ENCODE peak calls at places on chromosomes 16 and 17, in six cellular contexts. One of them, this sample, is unnamed.

GRCh38 chr17:73480740-73481139 is 163.5 kb downstream of the SDK2 start:
- DNase-seq in A549: no peak
- DNase-seq in stomach: no peak
- DNase-seq in GM12878: no peak
- DNase-seq in transverse colon: no peak
- DNase-seq in sigmoid colon: no peak
- DNase-seq in this sample: no peak

GRCh38 chr16:48918520-48919258 is 308.7 kb upstream of the N4BP1 start:
- DNase-seq in GM12878: no peak
- DNase-seq in A549: no peak
- DNase-seq in transverse colon: no peak
- DNase-seq in stomach: no peak
- DNase-seq in sigmoid colon: no peak
- DNase-seq in this sample: no peak

GRCh38 chr17:18374216-18374615 is 3.4 kb upstream of the EVPLL start:
- DNase-seq in stomach: no peak
- DNase-seq in GM12878: no peak
- DNase-seq in transverse colon: no peak
- DNase-seq in A549: no peak
- DNase-seq in sigmoid colon: no peak
- DNase-seq in this sample: no peak

GRCh38 chr17:74018116-74018515 is 185.4 kb upstream of the RPL38 start:
- DNase-seq in A549: no peak
- DNase-seq in transverse colon: no peak
- DNase-seq in GM12878: no peak
- DNase-seq in sigmoid colon: no peak
- DNase-seq in stomach: no peak
- DNase-seq in this sample: no peak

GRCh38 chr17:68511254-68511670 is 968 bp upstream of the PRKAR1A start:
- DNase-seq in stomach: no peak
- DNase-seq in GM12878: no peak
- DNase-seq in transverse colon: no peak
- DNase-seq in A549: peak
- DNase-seq in sigmoid colon: no peak
- DNase-seq in this sample: no peak

GRCh38 chr17:9115446-9116265 is 94.3 kb downstream of the NTN1 start:
- DNase-seq in transverse colon: peak
- DNase-seq in sigmoid colon: peak
- DNase-seq in stomach: peak
- DNase-seq in A549: peak
- DNase-seq in GM12878: no peak
- DNase-seq in this sample: peak

GRCh38 chr17:4899341-4900230 is at the start of gene C17orf107:
- DNase-seq in sigmoid colon: peak
- DNase-seq in transverse colon: peak
- DNase-seq in GM12878: no peak
- DNase-seq in A549: no peak
- DNase-seq in stomach: peak
- DNase-seq in this sample: peak

GRCh38 chr16:84329849-84330684 is 35.4 kb downstream of the WFDC1 start:
- DNase-seq in transverse colon: no peak
- DNase-seq in A549: no peak
- DNase-seq in GM12878: no peak
- DNase-seq in stomach: no peak
- DNase-seq in sigmoid colon: peak
- DNase-seq in this sample: no peak

GRCh38 chr17:63611354-63611753 is 10.7 kb downstream of the TACO1 start:
- DNase-seq in transverse colon: no peak
- DNase-seq in sigmoid colon: no peak
- DNase-seq in A549: no peak
- DNase-seq in stomach: no peak
- DNase-seq in GM12878: no peak
- DNase-seq in this sample: no peak

GRCh38 chr17:19378416-19379293 is at the start of gene MAPK7:
- DNase-seq in sigmoid colon: peak
- DNase-seq in stomach: no peak
- DNase-seq in A549: no peak
- DNase-seq in GM12878: no peak
- DNase-seq in transverse colon: peak
- DNase-seq in this sample: no peak

GRCh38 chr17:19377602-19378415 is 489 bp upstream of the MAPK7 start:
- DNase-seq in transverse colon: peak
- DNase-seq in sigmoid colon: peak
- DNase-seq in stomach: peak
- DNase-seq in GM12878: peak
- DNase-seq in A549: peak
- DNase-seq in this sample: peak

GRCh38 chr17:19374136-19374535 is 4.2 kb upstream of the MAPK7 start:
- DNase-seq in GM12878: no peak
- DNase-seq in A549: no peak
- DNase-seq in transverse colon: no peak
- DNase-seq in stomach: no peak
- DNase-seq in sigmoid colon: peak
- DNase-seq in this sample: no peak

GRCh38 chr17:19379306-19380075 is 1.2 kb downstream of the MAPK7 start:
- DNase-seq in stomach: no peak
- DNase-seq in GM12878: no peak
- DNase-seq in A549: no peak
- DNase-seq in transverse colon: no peak
- DNase-seq in sigmoid colon: peak
- DNase-seq in this sample: no peak

GRCh38 chr17:19376799-19377198 is 1.5 kb upstream of the MAPK7 start:
- DNase-seq in stomach: no peak
- DNase-seq in transverse colon: no peak
- DNase-seq in A549: no peak
- DNase-seq in GM12878: no peak
- DNase-seq in sigmoid colon: peak
- DNase-seq in this sample: no peak
- H3K4me3 ChIP-seq in stomach: peak
- H3K4me3 ChIP-seq in transverse colon: peak
- H3K4me3 ChIP-seq in A549: peak
- H3K4me3 ChIP-seq in GM12878: peak
- H3K4me3 ChIP-seq in sigmoid colon: peak
- H3K4me3 ChIP-seq in this sample: peak

GRCh38 chr16:56519459-56520250 is at the start of gene BBS2:
- DNase-seq in stomach: peak
- DNase-seq in A549: peak
- DNase-seq in transverse colon: peak
- DNase-seq in GM12878: peak
- DNase-seq in sigmoid colon: peak
- DNase-seq in this sample: peak
- TF ChIP-seq EP300 in stomach: no peak
- TF ChIP-seq EP300 in A549: no peak
- TF ChIP-seq EP300 in transverse colon: no peak
- TF ChIP-seq EP300 in GM12878: peak
- TF ChIP-seq EP300 in sigmoid colon: no peak
- TF ChIP-seq EP300 in this sample: no peak

GRCh38 chr17:2852729-2853110 is 56.5 kb downstream of the RAP1GAP2 start:
- DNase-seq in transverse colon: no peak
- DNase-seq in A549: no peak
- DNase-seq in sigmoid colon: no peak
- DNase-seq in GM12878: no peak
- DNase-seq in stomach: no peak
- DNase-seq in this sample: no peak

GRCh38 chr17:2852211-2852610 is 56.0 kb downstream of the RAP1GAP2 start:
- DNase-seq in transverse colon: peak
- DNase-seq in stomach: no peak
- DNase-seq in A549: no peak
- DNase-seq in GM12878: no peak
- DNase-seq in sigmoid colon: no peak
- DNase-seq in this sample: no peak

GRCh38 chr17:2850991-2851390 is 54.8 kb downstream of the RAP1GAP2 start:
- DNase-seq in sigmoid colon: no peak
- DNase-seq in A549: no peak
- DNase-seq in stomach: no peak
- DNase-seq in GM12878: no peak
- DNase-seq in transverse colon: no peak
- DNase-seq in this sample: no peak

GRCh38 chr17:2853111-2853721 is 57.0 kb downstream of the RAP1GAP2 start:
- DNase-seq in GM12878: no peak
- DNase-seq in transverse colon: peak
- DNase-seq in sigmoid colon: peak
- DNase-seq in A549: peak
- DNase-seq in stomach: peak
- DNase-seq in this sample: peak

DNA sequence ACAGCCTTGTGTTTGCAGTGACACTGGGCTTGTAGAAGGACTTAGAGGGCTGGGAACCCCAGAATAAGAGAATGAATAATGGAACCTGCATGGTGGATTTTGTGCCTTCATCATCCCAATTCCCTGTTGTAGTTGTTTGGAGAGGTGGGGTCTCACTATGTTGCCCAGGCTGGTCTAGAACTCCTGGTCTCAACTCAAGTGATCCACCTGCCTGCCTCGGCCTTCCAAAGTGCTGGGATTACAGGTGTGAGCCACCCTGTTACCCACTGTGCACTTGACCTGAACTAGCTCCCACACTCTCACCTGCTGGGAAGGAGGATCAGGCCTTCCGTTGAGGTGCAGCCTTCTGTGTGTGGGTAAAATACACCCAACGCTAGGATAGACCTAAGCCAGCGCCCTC is 55.4 kb downstream of the RAP1GAP2 start:
- DNase-seq in stomach: no peak
- DNase-seq in transverse colon: no peak
- DNase-seq in A549: no peak
- DNase-seq in GM12878: no peak
- DNase-seq in sigmoid colon: no peak
- DNase-seq in this sample: no peak
- H3K4me3 ChIP-seq in stomach: no peak
- H3K4me3 ChIP-seq in transverse colon: no peak
- H3K4me3 ChIP-seq in A549: no peak
- H3K4me3 ChIP-seq in GM12878: no peak
- H3K4me3 ChIP-seq in sigmoid colon: no peak
- H3K4me3 ChIP-seq in this sample: no peak

GRCh38 chr16:47448830-47449575 is 11.9 kb downstream of the ITFG1 start:
- DNase-seq in transverse colon: no peak
- DNase-seq in GM12878: no peak
- DNase-seq in A549: no peak
- DNase-seq in stomach: no peak
- DNase-seq in sigmoid colon: no peak
- DNase-seq in this sample: no peak
- TF ChIP-seq EP300 in transverse colon: no peak
- TF ChIP-seq EP300 in GM12878: no peak
- TF ChIP-seq EP300 in A549: no peak
- TF ChIP-seq EP300 in stomach: no peak
- TF ChIP-seq EP300 in sigmoid colon: no peak
- TF ChIP-seq EP300 in this sample: no peak

DNA sequence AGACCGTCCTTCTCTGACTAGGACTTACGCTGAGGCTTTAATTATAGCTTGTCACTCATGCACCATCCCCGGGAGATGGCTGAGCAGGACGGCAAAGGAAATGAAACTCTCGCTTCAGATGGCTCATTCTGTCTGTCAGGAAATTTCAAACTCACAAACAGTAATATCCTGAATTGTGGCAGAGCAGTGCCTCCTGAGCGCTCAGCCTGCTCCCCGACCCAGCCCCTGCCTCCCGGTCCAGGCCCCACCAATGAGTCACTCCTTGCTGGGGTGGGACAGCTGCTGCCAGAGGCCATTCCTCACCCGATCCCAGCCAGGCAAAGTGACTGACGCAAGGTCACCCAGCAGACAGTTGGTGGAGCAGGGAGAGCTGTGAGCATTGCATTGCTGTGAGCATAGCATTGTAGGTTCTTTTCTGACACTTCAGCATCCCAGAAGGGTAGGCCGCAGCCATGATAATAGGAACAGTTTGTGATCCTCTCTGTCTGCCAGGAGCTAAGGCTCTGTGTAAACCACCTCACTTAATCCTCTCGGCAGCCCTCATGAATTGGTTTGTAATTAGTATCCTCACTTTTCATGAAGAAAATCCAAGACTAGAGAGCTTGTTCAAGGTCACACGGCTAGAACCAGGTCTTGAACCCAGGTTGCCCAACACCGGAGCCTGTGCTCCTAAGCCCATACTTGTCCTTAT is 20.9 kb downstream of the CCDC182 start:
- DNase-seq in stomach: no peak
- DNase-seq in GM12878: peak
- DNase-seq in transverse colon: no peak
- DNase-seq in A549: no peak
- DNase-seq in sigmoid colon: no peak
- DNase-seq in this sample: no peak
- H3K4me3 ChIP-seq in stomach: no peak
- H3K4me3 ChIP-seq in GM12878: no peak
- H3K4me3 ChIP-seq in transverse colon: no peak
- H3K4me3 ChIP-seq in A549: no peak
- H3K4me3 ChIP-seq in sigmoid colon: no peak
- H3K4me3 ChIP-seq in this sample: no peak

GRCh38 chr16:67857547-67858233 is 10.2 kb upstream of the CENPT start:
- DNase-seq in sigmoid colon: peak
- DNase-seq in A549: peak
- DNase-seq in transverse colon: peak
- DNase-seq in GM12878: no peak
- DNase-seq in stomach: peak
- DNase-seq in this sample: no peak
- TF ChIP-seq EP300 in sigmoid colon: no peak
- TF ChIP-seq EP300 in A549: no peak
- TF ChIP-seq EP300 in transverse colon: peak
- TF ChIP-seq EP300 in GM12878: no peak
- TF ChIP-seq EP300 in stomach: no peak
- TF ChIP-seq EP300 in this sample: no peak

DNA sequence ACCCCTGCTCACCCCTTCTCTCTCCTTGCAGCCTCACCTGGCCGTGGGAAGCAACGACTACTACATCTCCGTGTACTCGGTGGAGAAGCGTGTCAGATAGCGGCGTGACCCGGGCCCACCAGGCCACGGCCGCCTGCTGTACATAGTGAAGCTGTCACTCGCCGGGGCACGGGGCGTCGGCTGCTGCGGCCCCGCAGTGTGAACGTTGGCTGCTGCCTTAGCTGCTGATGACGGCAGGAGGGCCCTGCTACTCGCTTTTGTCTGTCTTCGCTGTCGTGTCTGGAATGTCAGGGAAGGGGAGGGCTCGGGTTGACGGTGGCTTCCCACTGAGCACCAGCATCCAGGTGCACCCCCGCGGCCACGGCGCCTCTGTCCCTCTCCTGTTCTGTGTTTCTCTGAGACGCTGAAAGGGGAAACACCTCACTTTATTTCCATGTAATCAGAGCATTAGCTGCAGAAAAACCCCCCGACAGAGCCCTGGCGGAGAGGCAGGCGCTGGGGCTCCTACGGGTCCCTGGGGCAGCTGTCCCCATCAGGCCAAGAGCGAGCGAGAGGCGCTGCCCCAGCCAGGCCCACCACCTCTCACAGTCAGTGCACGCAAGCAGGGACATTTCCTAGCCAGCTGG is 27.3 kb upstream of the CHMP6 start:
- DNase-seq in stomach: no peak
- DNase-seq in A549: no peak
- DNase-seq in GM12878: no peak
- DNase-seq in sigmoid colon: no peak
- DNase-seq in transverse colon: no peak
- DNase-seq in this sample: no peak
- H3K4me3 ChIP-seq in stomach: no peak
- H3K4me3 ChIP-seq in A549: no peak
- H3K4me3 ChIP-seq in GM12878: no peak
- H3K4me3 ChIP-seq in sigmoid colon: no peak
- H3K4me3 ChIP-seq in transverse colon: no peak
- H3K4me3 ChIP-seq in this sample: no peak

This sample was measured in ovary.